ENCODE peak calls at places on chromosomes 6 and 20, in five cellular contexts. One of them, this sample, is unnamed.

GRCh38 chr20:58344741-58345140 is 35.2 kb downstream of the RAB22A start:
- DNase-seq in activated effector memory CD4-positive, alpha-beta T cell treated with anti-CD3 and anti-CD28 coated beads, Interleukin-2, amount 50 U/mL, for 16 hours: no peak
- DNase-seq in adrenal gland: no peak
- DNase-seq in NCI-H1417: no peak
- DNase-seq in midbrain: no peak
- DNase-seq in this sample: no peak

GRCh38 chr6:41451515-41452163 is 94.5 kb upstream of the FOXP4 start:
- DNase-seq in activated effector memory CD4-positive, alpha-beta T cell treated with anti-CD3 and anti-CD28 coated beads, Interleukin-2, amount 50 U/mL, for 16 hours: no peak
- DNase-seq in adrenal gland: no peak
- DNase-seq in NCI-H1417: no peak
- DNase-seq in midbrain: no peak
- DNase-seq in this sample: no peak

GRCh38 chr6:100504786-100505737 is 40.3 kb upstream of the SIM1 start:
- DNase-seq in activated effector memory CD4-positive, alpha-beta T cell treated with anti-CD3 and anti-CD28 coated beads, Interleukin-2, amount 50 U/mL, for 16 hours: no peak
- DNase-seq in adrenal gland: no peak
- DNase-seq in NCI-H1417: no peak
- DNase-seq in midbrain: no peak
- DNase-seq in this sample: no peak

GRCh38 chr20:16775961-16776360 is 27.8 kb downstream of the OTOR start:
- DNase-seq in activated effector memory CD4-positive, alpha-beta T cell treated with anti-CD3 and anti-CD28 coated beads, Interleukin-2, amount 50 U/mL, for 16 hours: no peak
- DNase-seq in adrenal gland: no peak
- DNase-seq in NCI-H1417: no peak
- DNase-seq in midbrain: no peak
- DNase-seq in this sample: no peak

GRCh38 chr6:136345145-136345544 is 55.5 kb upstream of the BCLAF1 start:
- DNase-seq in activated effector memory CD4-positive, alpha-beta T cell treated with anti-CD3 and anti-CD28 coated beads, Interleukin-2, amount 50 U/mL, for 16 hours: no peak
- DNase-seq in adrenal gland: no peak
- DNase-seq in NCI-H1417: no peak
- DNase-seq in midbrain: no peak
- DNase-seq in this sample: no peak

GRCh38 chr20:56503911-56504310 is 20.6 kb upstream of the FAM209A start:
- DNase-seq in activated effector memory CD4-positive, alpha-beta T cell treated with anti-CD3 and anti-CD28 coated beads, Interleukin-2, amount 50 U/mL, for 16 hours: no peak
- DNase-seq in adrenal gland: no peak
- DNase-seq in NCI-H1417: no peak
- DNase-seq in midbrain: no peak
- DNase-seq in this sample: no peak

GRCh38 chr6:63565058-63565726 is 7.1 kb upstream of the LOC128125822 start:
- DNase-seq in activated effector memory CD4-positive, alpha-beta T cell treated with anti-CD3 and anti-CD28 coated beads, Interleukin-2, amount 50 U/mL, for 16 hours: no peak
- DNase-seq in adrenal gland: no peak
- DNase-seq in NCI-H1417: no peak
- DNase-seq in midbrain: no peak
- DNase-seq in this sample: no peak

GRCh38 chr6:4607026-4607704 is 169.0 kb upstream of the CDYL start:
- DNase-seq in activated effector memory CD4-positive, alpha-beta T cell treated with anti-CD3 and anti-CD28 coated beads, Interleukin-2, amount 50 U/mL, for 16 hours: no peak
- DNase-seq in adrenal gland: peak
- DNase-seq in NCI-H1417: peak
- DNase-seq in midbrain: peak
- DNase-seq in this sample: no peak

GRCh38 chr20:18738055-18738454 is 75.5 kb upstream of the SCP2D1 start:
- DNase-seq in activated effector memory CD4-positive, alpha-beta T cell treated with anti-CD3 and anti-CD28 coated beads, Interleukin-2, amount 50 U/mL, for 16 hours: no peak
- DNase-seq in adrenal gland: no peak
- DNase-seq in NCI-H1417: no peak
- DNase-seq in midbrain: no peak
- DNase-seq in this sample: no peak

GRCh38 chr20:44720617-44720993 is 5.4 kb downstream of the CCN5 start:
- DNase-seq in activated effector memory CD4-positive, alpha-beta T cell treated with anti-CD3 and anti-CD28 coated beads, Interleukin-2, amount 50 U/mL, for 16 hours: no peak
- DNase-seq in adrenal gland: peak
- DNase-seq in NCI-H1417: no peak
- DNase-seq in midbrain: peak
- DNase-seq in this sample: no peak

GRCh38 chr6:169229611-169230321 is 23.9 kb downstream of the THBS2 start:
- DNase-seq in activated effector memory CD4-positive, alpha-beta T cell treated with anti-CD3 and anti-CD28 coated beads, Interleukin-2, amount 50 U/mL, for 16 hours: no peak
- DNase-seq in adrenal gland: peak
- DNase-seq in NCI-H1417: no peak
- DNase-seq in midbrain: peak
- DNase-seq in this sample: no peak

GRCh38 chr6:104332407-104332806 is 527.3 kb downstream of the HACE1 start:
- DNase-seq in activated effector memory CD4-positive, alpha-beta T cell treated with anti-CD3 and anti-CD28 coated beads, Interleukin-2, amount 50 U/mL, for 16 hours: no peak
- DNase-seq in adrenal gland: no peak
- DNase-seq in NCI-H1417: no peak
- DNase-seq in midbrain: no peak
- DNase-seq in this sample: no peak

GRCh38 chr6:81656231-81656630 is 96.2 kb downstream of the TENT5A start:
- DNase-seq in activated effector memory CD4-positive, alpha-beta T cell treated with anti-CD3 and anti-CD28 coated beads, Interleukin-2, amount 50 U/mL, for 16 hours: no peak
- DNase-seq in adrenal gland: no peak
- DNase-seq in NCI-H1417: no peak
- DNase-seq in midbrain: no peak
- DNase-seq in this sample: no peak

GRCh38 chr6:46184114-46184513 is 13.3 kb upstream of the ENPP5 start:
- DNase-seq in activated effector memory CD4-positive, alpha-beta T cell treated with anti-CD3 and anti-CD28 coated beads, Interleukin-2, amount 50 U/mL, for 16 hours: no peak
- DNase-seq in adrenal gland: peak
- DNase-seq in NCI-H1417: no peak
- DNase-seq in midbrain: no peak
- DNase-seq in this sample: no peak

GRCh38 chr6:3151705-3152104 is 5.6 kb downstream of the TUBB2A start:
- DNase-seq in activated effector memory CD4-positive, alpha-beta T cell treated with anti-CD3 and anti-CD28 coated beads, Interleukin-2, amount 50 U/mL, for 16 hours: no peak
- DNase-seq in adrenal gland: no peak
- DNase-seq in NCI-H1417: peak
- DNase-seq in midbrain: no peak
- DNase-seq in this sample: no peak

This sample was measured in iPS DF 6.9.